ENCODE peak calls at places on chromosomes 5 and 9, in five cellular contexts. B, I, W, Q and A are unnamed samples.

GRCh38 chr5:34900660-34901059 is 14.6 kb downstream of the RAD1 start:
- DNase-seq in B (no peak), I (no peak), W (no peak), Q (no peak), A (no peak)

GRCh38 chr5:153135416-153135815 is 355.1 kb upstream of the GRIA1 start:
- DNase-seq in B (no peak), I (no peak), W (no peak), Q (no peak), A (no peak)

GRCh38 chr5:16570121-16570815 is 46.5 kb downstream of the RETREG1 start:
- DNase-seq in B (no peak), I (no peak), W (no peak), Q (no peak), A (no peak)

GRCh38 chr9:91431485-91431884 is 7.9 kb upstream of the NFIL3 start:
- DNase-seq in B (no peak), I (no peak), W (no peak), Q (no peak), A (no peak)

GRCh38 chr9:6757132-6757987 is at the start of gene KDM4C:
- DNase-seq in B (peak), I (peak), W (peak), Q (peak), A (peak)

GRCh38 chr9:34457266-34458012 is 931 bp downstream of the FAM219A start:
- DNase-seq in B (peak), I (peak), W (peak), Q (no peak), A (peak)

GRCh38 chr9:128383791-128384190 is 12.6 kb downstream of the URM1 start:
- DNase-seq in B (no peak), I (no peak), W (no peak), Q (no peak), A (no peak)

GRCh38 chr5:107567901-107568671 is 102.7 kb downstream of the EFNA5 start:
- DNase-seq in B (no peak), I (no peak), W (no peak), Q (no peak), A (no peak)

GRCh38 chr5:132751444-132751843 is 4.2 kb downstream of the CCNI2 start:
- DNase-seq in B (no peak), I (no peak), W (no peak), Q (no peak), A (no peak)

GRCh38 chr9:6029581-6029980 is 14.2 kb upstream of the RANBP6 start:
- DNase-seq in B (no peak), I (no peak), W (no peak), Q (no peak), A (no peak)

GRCh38 chr5:40220260-40220659 is 459.5 kb upstream of the PTGER4 start:
- DNase-seq in B (no peak), I (no peak), W (no peak), Q (no peak), A (no peak)

GRCh38 chr9:111483419-111483861 is 743 bp downstream of the ECPAS start:
- DNase-seq in B (no peak), I (peak), W (no peak), Q (peak), A (no peak)

GRCh38 chr9:16572005-16572727 is 298.3 kb downstream of the BNC2 start:
- DNase-seq in B (no peak), I (no peak), W (no peak), Q (no peak), A (no peak)

GRCh38 chr5:1743061-1743768 is 56.4 kb downstream of the MRPL36 start:
- DNase-seq in B (no peak), I (peak), W (no peak), Q (no peak), A (no peak)

GRCh38 chr5:161105563-161105962 is 253.6 kb upstream of the ATP10B start:
- DNase-seq in B (no peak), I (no peak), W (no peak), Q (no peak), A (no peak)

GRCh38 chr9:117424291-117424690 is 9.4 kb upstream of the ASTN2 start:
- DNase-seq in B (no peak), I (no peak), W (no peak), Q (no peak), A (no peak)

GRCh38 chr9:89747589-89747988 is 142.8 kb downstream of the GADD45G start:
- DNase-seq in B (no peak), I (peak), W (no peak), Q (peak), A (no peak)

GRCh38 chr5:178340187-178340586 is 107.6 kb upstream of the PHYKPL start:
- DNase-seq in B (no peak), I (no peak), W (no peak), Q (no peak), A (no peak)

GRCh38 chr9:107251756-107252322 is 31.2 kb upstream of the RAD23B start:
- DNase-seq in B (peak), I (no peak), W (no peak), Q (no peak), A (peak)

GRCh38 chr9:27181381-27181780 is 72.4 kb downstream of the TEK start:
- DNase-seq in B (no peak), I (no peak), W (no peak), Q (no peak), A (no peak)

GRCh38 chr5:141490271-141490670 is 1.4 kb downstream of the PCDHGC5 start:
- DNase-seq in B (no peak), I (no peak), W (no peak), Q (no peak), A (no peak)

GRCh38 chr9:86765736-86766410 is 181.4 kb downstream of the GAS1 start:
- DNase-seq in B (no peak), I (no peak), W (no peak), Q (no peak), A (no peak)

GRCh38 chr5:14676320-14676719 is 11.8 kb downstream of the OTULIN start:
- DNase-seq in B (peak), I (no peak), W (no peak), Q (no peak), A (no peak)